ENCODE peak calls at places on chromosomes 5 and 9, in six cellular contexts. N, F, Z, T, A and R are unnamed samples.

GRCh38 chr5:151868451-151868850 is 56.2 kb downstream of the GLRA1 start:
- DNase-seq in A (no peak), T (no peak), Z (no peak), F (no peak), N (peak), R (no peak)

GRCh38 chr5:4614088-4614487 is 526.0 kb upstream of the ADAMTS16 start:
- DNase-seq in F (no peak), A (no peak), T (no peak), Z (no peak), N (no peak), R (no peak)

GRCh38 chr5:78889759-78890158 is 95.4 kb downstream of the ARSB start:
- DNase-seq in Z (no peak), T (no peak), A (no peak), F (no peak), N (no peak), R (no peak)

GRCh38 chr9:37324691-37325490 is 97.6 kb upstream of the GRHPR start:
- DNase-seq in T (no peak), Z (peak), A (no peak), F (no peak), N (peak), R (no peak)

GRCh38 chr5:127706691-127707090 is 3.5 kb downstream of the CCDC192 start:
- DNase-seq in T (no peak), N (no peak), F (no peak), Z (no peak), A (no peak), R (no peak)

GRCh38 chr9:93200989-93201339 is 17.0 kb downstream of the WNK2 start:
- DNase-seq in Z (no peak), N (no peak), T (no peak), A (no peak), F (no peak), R (no peak)

GRCh38 chr5:134845335-134845851 is 375 bp upstream of the C5orf24 start:
- DNase-seq in F (no peak), T (no peak), N (no peak), Z (no peak), A (no peak), R (no peak)

GRCh38 chr5:162256711-162257110 is 189.1 kb downstream of the GABRG2 start:
- DNase-seq in Z (no peak), A (no peak), F (no peak), N (no peak), T (no peak), R (no peak)

GRCh38 chr5:144318011-144318410 is 147.3 kb downstream of the KCTD16 start:
- DNase-seq in A (no peak), F (no peak), Z (no peak), N (no peak), T (no peak), R (no peak)

GRCh38 chr5:150764530-150764929 is 5.7 kb upstream of the DCTN4 start:
- DNase-seq in A (no peak), N (no peak), Z (no peak), F (no peak), T (peak), R (no peak)

GRCh38 chr5:143887302-143887638 is 75.3 kb downstream of the HMHB1 start:
- DNase-seq in Z (peak), F (no peak), N (no peak), A (peak), T (no peak), R (no peak)

GRCh38 chr5:129909225-129909624 is 5.0 kb downstream of the CHSY3 start:
- DNase-seq in T (no peak), Z (no peak), N (no peak), F (no peak), A (no peak), R (no peak)

GRCh38 chr5:150009671-150010387 is 9.3 kb downstream of the HMGXB3 start:
- DNase-seq in T (no peak), Z (no peak), A (no peak), N (no peak), F (no peak), R (no peak)

GRCh38 chr5:1437452-1437851 is 7.8 kb downstream of the SLC6A3 start:
- DNase-seq in F (peak), N (no peak), T (no peak), Z (no peak), A (no peak), R (no peak)

GRCh38 chr5:106843812-106844416 is 826.8 kb downstream of the EFNA5 start:
- DNase-seq in F (no peak), T (no peak), Z (no peak), N (peak), A (no peak), R (no peak)

GRCh38 chr9:89922099-89922498 is 317.3 kb downstream of the GADD45G start:
- DNase-seq in N (no peak), A (no peak), Z (peak), T (no peak), F (no peak), R (no peak)

GRCh38 chr5:96566775-96567174 is 95.4 kb upstream of the CAST start:
- DNase-seq in A (no peak), Z (no peak), F (no peak), N (peak), T (no peak), R (no peak)

GRCh38 chr5:35876454-35876853 is 19.8 kb downstream of the IL7R start:
- DNase-seq in F (no peak), A (no peak), Z (no peak), N (peak), T (no peak), R (no peak)

GRCh38 chr5:123482258-123482657 is 29.7 kb upstream of the CSNK1G3 start:
- DNase-seq in N (no peak), A (no peak), F (no peak), Z (no peak), T (no peak), R (no peak)

GRCh38 chr9:17236147-17236546 is 101.3 kb downstream of the CNTLN start:
- DNase-seq in F (no peak), Z (no peak), T (no peak), N (no peak), A (no peak), R (no peak)

GRCh38 chr9:125759812-125760134 is 12.6 kb downstream of the PBX3 start:
- DNase-seq in Z (peak), F (no peak), N (no peak), T (no peak), A (no peak), R (no peak)

GRCh38 chr5:37841223-37841622 is 1.4 kb upstream of the GDNF start:
- DNase-seq in Z (no peak), N (no peak), T (no peak), F (no peak), A (no peak), R (no peak)

GRCh38 chr5:37842048-37842447 is 2.2 kb upstream of the GDNF start:
- DNase-seq in N (no peak), T (no peak), A (no peak), Z (no peak), F (no peak), R (no peak)

GRCh38 chr5:37839441-37840035 is 303 bp downstream of the GDNF start:
- DNase-seq in F (no peak), A (no peak), N (peak), Z (peak), T (no peak), R (peak)

GRCh38 chr5:37838933-37839341 is 904 bp downstream of the GDNF start:
- DNase-seq in T (no peak), A (no peak), N (no peak), Z (no peak), F (no peak), R (no peak)

DNA sequence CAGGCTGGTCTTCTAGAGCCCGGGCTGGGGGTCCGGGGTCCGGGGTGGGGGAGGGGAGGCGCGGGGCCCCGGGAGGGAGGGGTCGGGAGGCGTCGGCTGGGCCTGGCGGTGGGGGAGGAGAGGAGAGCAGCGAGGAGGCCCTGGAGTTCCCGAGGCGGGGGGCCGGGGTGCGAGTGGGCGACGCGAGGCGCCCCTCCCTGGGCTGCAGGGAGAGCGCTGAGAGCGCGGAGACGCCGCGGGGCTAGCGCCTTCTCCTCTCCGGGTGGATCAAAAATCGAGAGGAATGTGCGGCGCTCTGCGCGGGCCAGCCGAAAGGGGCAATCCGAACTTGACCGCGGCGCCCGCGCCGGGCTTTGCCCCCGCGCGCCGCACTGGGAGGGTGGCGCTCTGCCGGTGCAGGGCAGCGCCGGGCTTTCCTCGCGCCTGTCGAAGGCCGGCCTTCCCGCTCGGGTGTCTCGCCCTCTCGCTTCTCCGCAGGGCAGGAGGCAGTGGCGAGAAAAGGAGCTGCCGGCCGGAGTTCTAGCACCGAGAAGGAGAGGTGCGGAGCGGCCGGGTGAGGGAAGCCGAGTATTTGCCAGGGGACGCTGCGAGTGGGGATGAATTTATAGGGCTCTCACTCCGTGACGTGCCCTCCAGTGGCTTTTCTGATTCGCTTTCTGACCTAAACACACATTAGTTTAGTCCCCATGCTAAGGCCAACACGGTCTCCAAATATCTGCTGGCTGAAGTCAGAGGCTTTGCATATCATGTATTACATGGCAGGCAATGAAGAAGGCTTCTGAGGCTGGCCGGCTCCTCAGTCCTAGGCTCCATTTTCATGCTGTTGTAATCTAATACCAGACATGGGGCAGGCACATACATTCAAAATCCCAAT is at the start of gene GDNF:
- DNase-seq in F (no peak), N (peak), T (no peak), A (no peak), Z (peak), R (peak)
- H3K4me3 ChIP-seq in F (no peak), N (peak), T (no peak), A (peak), Z (peak), R (peak)

DNA sequence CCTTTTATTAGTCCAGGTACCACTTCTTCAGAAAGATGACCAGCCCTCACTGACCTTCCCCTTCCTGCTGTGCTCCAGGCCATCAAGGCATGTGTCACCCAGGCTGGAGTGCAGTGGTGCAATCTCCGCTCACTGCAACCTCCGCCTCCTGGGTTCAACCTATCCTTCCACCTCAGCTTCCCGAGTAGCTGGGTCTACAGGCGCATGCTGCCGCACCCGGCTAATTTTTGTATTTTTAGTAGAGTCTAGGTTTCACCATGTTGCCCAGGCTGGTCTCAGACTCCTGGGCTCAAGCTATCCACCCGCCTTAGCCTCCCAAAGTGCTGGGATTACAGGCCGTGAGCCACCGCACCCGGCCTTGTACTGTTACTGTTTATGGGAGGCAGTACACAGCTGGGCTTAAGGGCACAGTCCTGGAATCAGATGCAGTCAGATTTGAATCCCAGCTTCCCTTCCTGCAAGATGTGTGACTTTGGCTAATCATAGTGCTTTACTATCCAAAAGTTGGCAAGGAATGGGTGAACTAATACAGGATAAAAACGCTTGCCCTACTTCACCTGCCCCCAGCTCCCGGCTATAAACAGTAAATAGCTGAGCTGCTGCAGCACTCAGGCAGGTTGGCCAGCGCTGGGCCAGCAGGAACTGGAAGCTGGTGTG is 483 bp upstream of the EIF4EBP3 start:
- DNase-seq in F (no peak), N (no peak), Z (no peak), A (no peak), T (no peak), R (no peak)
- H3K4me3 ChIP-seq in F (peak), N (peak), Z (peak), A (peak), T (peak), R (no peak)

DNA sequence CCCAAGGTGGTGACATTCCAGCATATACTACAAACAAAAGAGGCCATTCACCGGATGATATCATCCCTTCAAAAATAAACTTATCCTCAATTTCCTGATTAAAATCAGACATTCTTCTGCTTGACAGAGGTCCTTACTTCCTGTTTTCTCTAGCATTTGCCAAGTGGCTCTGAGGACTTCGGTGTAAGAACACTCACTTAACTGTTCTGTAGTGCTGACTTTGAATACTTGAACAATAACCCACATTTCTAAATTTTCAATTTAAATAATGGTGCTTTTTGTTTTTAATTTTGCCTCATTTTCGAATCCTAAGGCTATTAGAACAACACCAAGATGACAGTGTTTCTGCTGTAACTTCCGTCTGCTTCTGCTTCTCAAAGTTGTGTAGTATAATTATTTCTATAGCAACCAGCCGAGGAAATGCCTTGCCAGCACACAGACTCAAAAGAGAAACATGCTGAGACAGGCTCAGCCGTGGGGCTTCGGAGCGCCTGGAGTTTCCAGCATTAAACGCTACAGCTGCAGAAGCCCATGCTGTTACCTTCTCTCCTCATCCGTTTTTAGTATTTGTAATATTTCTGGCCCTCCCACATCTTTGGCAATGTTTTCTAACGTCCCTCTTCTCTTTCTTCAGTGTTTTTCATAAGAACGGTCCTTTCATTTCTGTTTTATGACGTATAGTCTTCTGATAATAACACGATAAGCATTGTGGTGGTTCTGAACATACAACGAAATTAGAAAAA is 19.5 kb upstream of the ANXA1 start:
- DNase-seq in N (peak), Z (peak), T (peak), A (no peak), F (peak), R (peak)
- H3K4me3 ChIP-seq in N (peak), Z (no peak), T (peak), A (peak), F (peak), R (peak)

GRCh38 chr9:112112941-112113399 is 62.1 kb downstream of the SUSD1 start:
- DNase-seq in T (no peak), A (no peak), Z (peak), N (peak), F (no peak), R (no peak)

GRCh38 chr9:112115109-112115508 is 60.0 kb downstream of the SUSD1 start:
- DNase-seq in Z (no peak), F (no peak), A (no peak), T (no peak), N (no peak), R (no peak)

GRCh38 chr9:112119225-112120045 is 55.7 kb downstream of the SUSD1 start:
- DNase-seq in T (no peak), F (no peak), N (no peak), Z (no peak), A (no peak), R (no peak)

GRCh38 chr9:112112519-112112918 is 62.6 kb downstream of the SUSD1 start:
- DNase-seq in Z (no peak), T (no peak), A (peak), F (no peak), N (no peak), R (no peak)

GRCh38 chr9:112115955-112116354 is 59.1 kb downstream of the SUSD1 start:
- DNase-seq in T (no peak), A (no peak), Z (no peak), N (no peak), F (no peak), R (no peak)
- H3K4me3 ChIP-seq in T (no peak), A (no peak), Z (no peak), N (no peak), F (no peak), R (no peak)

GRCh38 chr5:157108961-157109360 is at the start of gene HAVCR2:
- DNase-seq in N (peak), F (peak), Z (no peak), A (no peak), T (no peak), R (no peak)

GRCh38 chr5:157113007-157113406 is 4.2 kb upstream of the HAVCR2 start:
- DNase-seq in Z (no peak), T (no peak), A (no peak), F (no peak), N (no peak), R (no peak)

GRCh38 chr5:157107508-157107907 is 1.3 kb downstream of the HAVCR2 start:
- DNase-seq in F (no peak), A (no peak), Z (no peak), T (no peak), N (no peak), R (no peak)

GRCh38 chr5:157106668-157107461 is 2.0 kb downstream of the HAVCR2 start:
- DNase-seq in F (peak), T (no peak), A (no peak), Z (no peak), N (peak), R (peak)

DNA sequence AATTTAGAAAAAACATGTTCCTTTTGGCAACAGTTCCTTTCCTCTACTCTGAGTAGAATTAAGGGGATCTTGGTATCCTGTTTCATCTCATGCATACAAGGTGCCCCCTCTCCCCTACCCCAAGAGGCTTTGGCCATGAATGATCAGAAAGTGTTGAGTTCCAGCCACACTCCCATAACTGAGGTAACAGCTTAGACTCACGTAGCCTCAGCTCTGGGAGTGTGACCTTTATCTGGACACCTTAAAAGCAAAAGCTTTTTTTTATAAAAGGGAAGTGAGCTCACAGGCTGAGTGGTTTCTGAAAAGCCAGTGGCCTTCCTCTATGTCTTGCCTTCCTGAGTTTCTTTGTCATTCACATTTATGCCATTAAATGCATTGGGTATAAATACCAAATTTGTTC is 900 bp upstream of the HAVCR2 start:
- DNase-seq in Z (peak), N (peak), A (no peak), F (no peak), T (no peak), R (no peak)
- H3K4me3 ChIP-seq in Z (no peak), N (peak), A (no peak), F (peak), T (no peak), R (no peak)

DNA sequence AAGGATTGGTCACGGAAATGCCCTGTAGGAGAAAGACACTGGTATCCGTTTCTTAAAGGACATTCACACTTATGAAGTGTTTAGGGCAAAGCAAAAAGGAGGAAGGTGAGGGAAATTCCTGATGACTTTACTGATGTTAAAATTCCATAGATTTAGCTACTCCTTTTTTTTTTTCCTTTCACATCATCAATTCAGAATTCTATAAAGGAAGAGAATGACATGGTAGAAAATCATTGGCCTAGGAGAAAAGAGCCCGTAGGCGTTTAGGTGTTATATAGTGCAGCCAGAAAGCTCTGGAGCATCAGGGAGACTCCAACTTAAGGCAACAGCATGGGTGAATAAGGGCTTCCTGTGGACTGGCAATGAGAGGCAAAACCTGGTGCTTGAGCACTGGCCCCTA is at the start of gene TSLP:
- DNase-seq in Z (no peak), A (no peak), T (no peak), N (no peak), F (no peak), R (no peak)
- H3K4me3 ChIP-seq in Z (peak), A (peak), T (no peak), N (no peak), F (no peak), R (no peak)